ENCODE peak calls at places on chromosomes 12 and 14, in five cellular contexts. G, U, V, C and Y are unnamed samples. For H3K4me1, the result is how much of the 10 kb centered on the place peaks cover.

GRCh38 chr14:53953002-53953827 is 3.4 kb downstream of the BMP4 start:
- DNase-seq in G (peak), U (no peak), V (peak), C (peak), Y (peak)

GRCh38 chr12:57765003-57765697 is 1.7 kb downstream of the CYP27B1 start:
- DNase-seq in G (peak), U (no peak), V (no peak), C (peak), Y (no peak)

GRCh38 chr12:82691513-82691912 is 4.8 kb downstream of the TMTC2 start:
- DNase-seq in G (no peak), U (no peak), V (no peak), C (no peak), Y (no peak)

GRCh38 chr14:89899917-89900680 is 54.4 kb downstream of the EFCAB11 start:
- DNase-seq in G (no peak), U (no peak), V (no peak), C (peak), Y (peak)

GRCh38 chr12:45974171-45974719 is 16.1 kb downstream of the SCAF11 start:
- DNase-seq in G (no peak), U (no peak), V (no peak), C (no peak), Y (no peak)

GRCh38 chr12:90978117-90978770 is 23.3 kb upstream of the CCER1 start:
- DNase-seq in G (no peak), U (no peak), V (no peak), C (peak), Y (peak)

GRCh38 chr14:61026523-61026922 is 45.5 kb downstream of the SLC38A6 start:
- DNase-seq in G (no peak), U (no peak), V (no peak), C (no peak), Y (peak)

GRCh38 chr14:30085943-30086342 is 158.3 kb upstream of the PRKD1 start:
- DNase-seq in G (no peak), U (no peak), V (no peak), C (no peak), Y (no peak)

GRCh38 chr12:67624355-67624754 is 24.2 kb upstream of the DYRK2 start:
- DNase-seq in G (no peak), U (no peak), V (no peak), C (no peak), Y (no peak)

DNA sequence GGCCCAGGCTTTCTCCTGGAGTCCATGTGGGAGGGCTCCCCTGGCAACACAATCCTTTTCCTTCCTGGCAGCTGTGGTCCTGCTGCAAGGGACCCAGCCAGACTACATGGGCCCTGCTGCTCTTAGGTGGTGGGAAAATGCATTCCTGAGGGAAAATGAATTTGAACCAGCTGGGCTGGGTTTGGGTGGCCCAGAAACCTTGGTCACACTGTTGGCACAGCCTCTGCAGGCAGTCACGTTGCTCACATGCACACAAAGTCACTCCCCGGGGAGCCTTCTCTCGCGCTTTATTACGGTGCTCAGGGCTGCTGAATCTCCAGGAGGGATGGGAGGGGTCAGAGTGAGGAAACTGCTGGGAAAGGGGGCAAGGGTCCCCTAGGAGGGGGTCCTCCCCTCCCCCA is 17.2 kb downstream of the PLEKHG3 start:
- DNase-seq in G (peak), U (no peak), V (peak), C (no peak), Y (peak)
- H3K4me1 ChIP-seq in G (under half), U (under half), V (half or more), C (under half), Y (half or more)

DNA sequence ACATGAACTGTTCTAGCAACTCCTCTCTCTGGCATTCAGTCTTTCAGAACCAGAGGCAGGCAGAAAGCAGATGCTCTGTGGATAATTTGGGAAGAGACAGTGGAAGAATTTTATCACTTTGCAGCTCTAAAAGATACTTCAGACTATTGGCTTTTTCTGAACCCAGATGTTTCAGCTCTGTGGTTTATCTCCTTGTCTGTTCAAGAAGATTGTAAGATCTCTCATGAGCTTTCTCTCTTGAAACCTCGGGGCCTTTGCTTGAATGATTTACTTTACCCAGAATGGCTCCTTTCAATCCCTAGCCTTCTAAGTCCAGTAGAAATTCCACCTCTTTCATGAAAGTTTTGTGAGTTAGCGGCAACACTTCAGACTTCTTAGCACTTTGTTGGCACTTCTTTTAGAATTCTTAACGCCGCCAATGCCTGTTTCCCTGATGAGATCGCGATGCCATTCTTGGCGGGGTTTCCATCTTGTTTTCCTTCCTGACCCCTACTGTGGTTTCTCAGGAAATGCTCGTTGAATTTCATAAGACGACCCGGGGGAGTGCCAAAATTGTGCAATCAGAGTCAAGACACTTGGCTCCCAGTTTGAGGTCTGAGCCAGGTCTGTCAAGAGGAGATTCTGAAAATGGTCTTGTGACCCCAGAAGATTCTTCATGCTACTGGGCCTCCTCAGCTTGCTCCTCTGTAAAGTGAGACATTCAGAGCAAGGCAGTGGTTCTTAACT is 107.0 kb upstream of the PRICKLE1 start:
- DNase-seq in G (peak), U (no peak), V (peak), C (no peak), Y (no peak)
- H3K4me3 ChIP-seq in G (no peak), U (no peak), V (no peak), C (no peak), Y (no peak)

GRCh38 chr12:128557231-128557630 is 266.5 kb downstream of the SLC15A4 start:
- DNase-seq in G (no peak), U (no peak), V (no peak), C (no peak), Y (no peak)
- H3K4me1 ChIP-seq in G (under half), U (under half), V (under half), C (under half), Y (under half)

GRCh38 chr14:63295231-63295685 is 23.5 kb downstream of the GPHB5 start:
- DNase-seq in G (no peak), U (no peak), V (no peak), C (no peak), Y (no peak)
- H3K4me3 ChIP-seq in G (peak), U (no peak), V (no peak), C (no peak), Y (no peak)

GRCh38 chr14:70641548-70642312 is at the start of gene TTC9:
- DNase-seq in G (peak), U (no peak), V (no peak), C (no peak), Y (no peak)

GRCh38 chr14:70640938-70641547 is 673 bp upstream of the TTC9 start:
- DNase-seq in G (peak), U (no peak), V (peak), C (peak), Y (no peak)

GRCh38 chr14:70645892-70646291 is 4.2 kb downstream of the TTC9 start:
- DNase-seq in G (no peak), U (no peak), V (no peak), C (no peak), Y (no peak)

GRCh38 chr14:70644016-70644415 is 2.3 kb downstream of the TTC9 start:
- DNase-seq in G (no peak), U (no peak), V (no peak), C (no peak), Y (no peak)

GRCh38 chr14:70642313-70643235 is 858 bp downstream of the TTC9 start:
- DNase-seq in G (peak), U (no peak), V (no peak), C (no peak), Y (no peak)
- H3K4me1 ChIP-seq in G (under half), U (under half), V (under half), C (under half), Y (under half)

GRCh38 chr12:32864731-32865130 is 31.8 kb downstream of the PKP2 start:
- DNase-seq in G (no peak), U (no peak), V (no peak), C (no peak), Y (no peak)
- H3K4me3 ChIP-seq in G (no peak), U (no peak), V (no peak), C (no peak), Y (no peak)

GRCh38 chr12:6956332-6956727 is 5.2 kb downstream of the PTPN6 start:
- DNase-seq in G (peak), U (no peak), V (peak), C (no peak), Y (no peak)

GRCh38 chr12:6957741-6958608 is 6.8 kb downstream of the PTPN6 start:
- DNase-seq in G (no peak), U (no peak), V (peak), C (no peak), Y (no peak)

GRCh38 chr12:6955462-6956331 is 4.5 kb downstream of the PTPN6 start:
- DNase-seq in G (peak), U (no peak), V (peak), C (no peak), Y (no peak)

GRCh38 chr12:6958609-6959375 is 7.6 kb downstream of the PTPN6 start:
- DNase-seq in G (no peak), U (no peak), V (peak), C (peak), Y (no peak)

DNA sequence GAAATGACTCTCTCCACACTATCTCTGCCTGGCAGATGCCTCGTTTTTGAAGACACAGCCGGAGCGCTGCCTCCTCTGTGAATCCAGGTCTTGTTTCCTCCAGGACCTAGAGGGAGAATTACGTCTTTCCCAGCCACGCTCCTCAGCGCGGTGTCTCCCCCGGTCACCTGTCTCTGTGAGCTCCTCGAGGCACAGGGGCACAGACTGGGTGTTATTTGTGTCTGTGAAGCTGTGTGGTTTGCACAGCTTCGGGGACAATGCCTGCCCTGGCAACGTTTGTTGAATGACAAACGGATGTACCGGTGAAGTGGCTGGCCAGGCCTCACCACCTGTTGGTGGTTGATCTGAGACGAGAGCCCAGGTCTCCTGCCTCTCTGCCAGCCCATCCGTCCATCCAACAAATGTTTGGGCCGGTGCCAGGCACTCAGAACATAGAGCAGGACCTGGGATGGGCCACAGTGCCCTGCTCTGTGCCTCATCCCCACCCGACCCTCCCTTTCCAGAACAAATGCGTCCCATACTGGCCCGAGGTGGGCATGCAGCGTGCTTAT is 6.1 kb downstream of the PTPN6 start:
- DNase-seq in G (no peak), U (no peak), V (peak), C (no peak), Y (no peak)
- H3K4me1 ChIP-seq in G (under half), U (under half), V (under half), C (half or more), Y (under half)

GRCh38 chr14:52002542-52002941 is 13.2 kb downstream of the RTRAF start:
- DNase-seq in G (no peak), U (no peak), V (no peak), C (no peak), Y (no peak)
- H3K4me3 ChIP-seq in G (no peak), U (no peak), V (no peak), C (no peak), Y (no peak)